ENCODE peak calls at places on chromosomes 5 and 9, in eight cellular contexts. T, A, F, Y, W, Z, K and S are unnamed samples.

GRCh38 chr5:96157841-96158291 is 196.2 kb upstream of the ELL2 start:
- DNase-seq in T (no peak), A (no peak), F (no peak), Y (no peak), W (no peak), Z (no peak), K (no peak), S (no peak)

GRCh38 chr5:160363661-160364060 is 6.8 kb downstream of the C1QTNF2 start:
- DNase-seq in T (no peak), A (no peak), F (no peak), Y (no peak), W (no peak), Z (no peak), K (no peak), S (no peak)

GRCh38 chr5:90878081-90878480 is 319.5 kb downstream of the ADGRV1 start:
- DNase-seq in T (no peak), A (no peak), F (no peak), Y (peak; percentile 61), W (no peak), Z (no peak), K (peak; percentile 54), S (no peak)

GRCh38 chr5:129481161-129481560 is 21.1 kb downstream of the ADAMTS19 start:
- DNase-seq in T (no peak), A (no peak), F (no peak), Y (no peak), W (no peak), Z (no peak), K (no peak), S (no peak)

GRCh38 chr9:111961575-111961974 is 65.0 kb downstream of the UGCG start:
- DNase-seq in T (no peak), A (no peak), F (peak; percentile 35), Y (no peak), W (no peak), Z (no peak), K (no peak), S (no peak)

GRCh38 chr5:64557911-64558310 is 52.1 kb downstream of the RGS7BP start:
- DNase-seq in T (no peak), A (no peak), F (no peak), Y (no peak), W (no peak), Z (no peak), K (no peak), S (no peak)

GRCh38 chr5:127290019-127290945 is at the start of gene MEGF10:
- DNase-seq in T (peak; percentile 20), A (peak; percentile 85), F (peak; percentile 35), Y (peak; percentile 21), W (peak; percentile 72), Z (peak; percentile 38), K (no peak), S (no peak)

GRCh38 chr5:80864706-80865435 is 95.3 kb upstream of the RASGRF2 start:
- DNase-seq in T (no peak), A (no peak), F (no peak), Y (no peak), W (no peak), Z (no peak), K (no peak), S (no peak)

GRCh38 chr9:137618105-137619067 is at the start of gene EHMT1:
- DNase-seq in T (peak; percentile 60), A (peak; percentile 83), F (peak; percentile 85), Y (peak; percentile 85), W (peak; percentile 94), Z (peak; percentile 90), K (peak; percentile 87), S (no peak)

GRCh38 chr5:56950626-56951130 is 1.2 kb downstream of the MIER3 start:
- DNase-seq in T (peak; percentile 43), A (peak; percentile 67), F (peak; percentile 69), Y (peak; percentile 64), W (peak; percentile 78), Z (peak; percentile 80), K (peak; percentile 68), S (no peak)

DNA sequence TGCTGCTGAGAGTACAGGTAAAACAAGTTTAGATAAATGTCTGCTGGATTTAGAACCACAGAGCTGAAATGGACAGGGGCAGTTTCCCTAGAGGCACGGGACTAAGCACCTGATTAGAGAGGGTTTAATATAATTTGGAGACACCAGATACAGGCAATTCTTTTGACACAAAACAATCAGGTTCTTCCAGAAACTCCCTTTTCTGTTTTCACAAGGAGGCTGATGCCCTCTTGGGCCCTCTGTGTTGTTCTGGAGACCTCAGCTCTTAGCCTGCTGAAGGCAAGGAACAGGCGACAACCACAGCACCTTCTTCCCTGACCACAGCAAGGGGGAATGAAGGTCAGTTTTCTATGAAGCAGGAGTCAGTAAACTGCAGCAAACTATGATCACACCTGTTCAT is 14.5 kb upstream of the GCNT1 start:
- DNase-seq in T (no peak), A (no peak), F (no peak), Y (no peak), W (no peak), Z (no peak), K (no peak), S (no peak)
- H3K27ac ChIP-seq in T (no peak overlapping the region), A (no peak overlapping the region), F (no peak overlapping the region), Y (no peak overlapping the region), W (no peak overlapping the region), Z (no peak overlapping the region), K (no peak overlapping the region), S (peak overlapping the region; percentile 71)

GRCh38 chr5:14212838-14213237 is 69.7 kb downstream of the TRIO start:
- DNase-seq in T (no peak), A (no peak), F (peak; percentile 64), Y (no peak), W (no peak), Z (no peak), K (no peak), S (no peak)

GRCh38 chr5:14213813-14214585 is 70.9 kb downstream of the TRIO start:
- DNase-seq in T (no peak), A (no peak), F (no peak), Y (no peak), W (no peak), Z (no peak), K (no peak), S (no peak)

GRCh38 chr5:14210729-14211128 is 67.6 kb downstream of the TRIO start:
- DNase-seq in T (no peak), A (no peak), F (no peak), Y (no peak), W (no peak), Z (no peak), K (no peak), S (no peak)

GRCh38 chr5:14211818-14212799 is 69.0 kb downstream of the TRIO start:
- DNase-seq in T (no peak), A (no peak), F (peak; percentile 66), Y (no peak), W (no peak), Z (no peak), K (no peak), S (no peak)

GRCh38 chr5:14213253-14213652 is 70.1 kb downstream of the TRIO start:
- DNase-seq in T (no peak), A (no peak), F (no peak), Y (no peak), W (no peak), Z (no peak), K (no peak), S (no peak)
- H3K27ac ChIP-seq in T (no peak overlapping the region), A (no peak overlapping the region), F (peak overlapping the region; percentile 77), Y (no peak overlapping the region), W (no peak overlapping the region), Z (no peak overlapping the region), K (no peak overlapping the region), S (no peak overlapping the region)

DNA sequence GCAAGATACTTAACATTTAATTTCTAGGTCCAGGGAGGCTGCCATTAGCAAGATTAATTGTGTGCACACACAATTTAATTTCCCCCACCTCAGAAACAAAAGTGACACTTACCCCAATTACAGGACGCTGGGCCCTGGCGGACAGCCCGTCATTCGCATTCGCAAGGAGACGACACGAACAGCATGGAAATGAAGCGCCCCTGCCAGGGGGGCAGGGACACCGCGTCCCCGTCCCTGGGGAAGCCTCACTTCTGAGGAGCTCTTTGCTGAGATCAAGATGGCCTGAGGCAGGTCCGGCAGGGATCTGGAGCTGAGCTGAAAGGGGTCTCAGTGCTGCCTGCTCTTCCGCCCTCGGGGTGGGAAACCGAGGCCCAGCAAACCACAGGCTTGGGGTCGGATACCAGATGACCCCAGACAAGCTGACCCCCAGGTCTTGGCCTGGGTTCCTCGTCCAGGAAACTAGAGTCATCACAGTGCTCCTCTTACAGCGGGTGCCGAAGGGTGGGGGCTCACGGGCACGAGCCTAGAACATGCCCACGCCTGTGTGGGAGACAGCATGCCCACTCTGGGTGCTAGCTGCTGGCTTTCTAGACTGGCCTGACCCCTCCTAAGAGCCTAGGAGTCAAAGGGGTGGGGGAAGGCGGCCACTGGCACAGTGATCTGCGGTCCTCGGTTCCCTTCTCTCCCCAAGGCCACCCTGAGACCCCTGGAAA is 103.2 kb downstream of the VAV2 start:
- DNase-seq in T (no peak), A (no peak), F (no peak), Y (no peak), W (no peak), Z (no peak), K (no peak), S (no peak)
- H3K27ac ChIP-seq in T (no peak overlapping the region), A (no peak overlapping the region), F (no peak overlapping the region), Y (no peak overlapping the region), W (no peak overlapping the region), Z (no peak overlapping the region), K (no peak overlapping the region), S (no peak overlapping the region)

GRCh38 chr5:9105851-9106250 is 440.0 kb downstream of the SEMA5A start:
- DNase-seq in T (no peak), A (no peak), F (no peak), Y (no peak), W (no peak), Z (no peak), K (no peak), S (no peak)
- H3K27ac ChIP-seq in T (no peak overlapping the region), A (no peak overlapping the region), F (no peak overlapping the region), Y (no peak overlapping the region), W (no peak overlapping the region), Z (no peak overlapping the region), K (no peak overlapping the region), S (no peak overlapping the region)